ENCODE peak calls at places on chromosomes 1 and 21, in four cellular contexts. U is adrenal gland, C is body of pancreas, S is HepG2. N is an unnamed sample.

GRCh38 chr1:67708606-67709005 is 23.6 kb downstream of the GADD45A start:
- DNase-seq in S (no peak), C (no peak), U (no peak), N (no peak)

GRCh38 chr21:33947451-33948095 is 32.0 kb upstream of the ATP5PO start:
- DNase-seq in C (peak), S (peak), U (peak), N (peak)

GRCh38 chr1:46333300-46334029 is 7.1 kb upstream of the NSUN4 start:
- DNase-seq in S (peak), U (peak), C (no peak), N (peak)

GRCh38 chr1:61426254-61426653 is 298.7 kb downstream of the TM2D1 start:
- DNase-seq in C (no peak), U (no peak), S (no peak), N (no peak)

GRCh38 chr21:43343095-43343991 is 83.6 kb downstream of the SIK1 start:
- DNase-seq in S (peak), U (no peak), C (peak), N (no peak)

GRCh38 chr1:229058111-229058551 is 212.8 kb upstream of the RAB4A start:
- DNase-seq in U (no peak), C (peak), S (no peak), N (no peak)

GRCh38 chr1:35745124-35745730 is 24.6 kb downstream of the CLSPN start:
- DNase-seq in C (no peak), U (no peak), S (no peak), N (no peak)

GRCh38 chr1:3530086-3530930 is 75.8 kb downstream of the ARHGEF16 start:
- DNase-seq in C (peak), S (no peak), U (no peak), N (no peak)

GRCh38 chr1:235399661-235400060 is 32.4 kb downstream of the TBCE start:
- DNase-seq in C (no peak), U (no peak), S (no peak), N (no peak)

GRCh38 chr1:206772228-206773002 is at the start of gene IL10:
- DNase-seq in U (peak), C (no peak), S (no peak), N (peak)

GRCh38 chr1:62434612-62434994 is 2.2 kb upstream of the USP1 start:
- DNase-seq in C (no peak), U (no peak), S (no peak), N (no peak)

GRCh38 chr1:59714966-59715365 is 99.8 kb upstream of the HOOK1 start:
- DNase-seq in S (no peak), U (no peak), C (no peak), N (no peak)

GRCh38 chr1:211909385-211909784 is 78.8 kb upstream of the LPGAT1 start:
- DNase-seq in S (peak), C (no peak), U (no peak), N (no peak)

GRCh38 chr1:211912844-211913432 is 82.4 kb upstream of the LPGAT1 start:
- DNase-seq in C (no peak), U (no peak), S (no peak), N (no peak)

GRCh38 chr1:211910136-211910884 is 79.7 kb upstream of the LPGAT1 start:
- DNase-seq in C (no peak), S (peak), U (no peak), N (no peak)

GRCh38 chr1:211910917-211911485 is 80.4 kb upstream of the LPGAT1 start:
- DNase-seq in U (peak), C (no peak), S (no peak), N (peak)

GRCh38 chr1:211912064-211912463 is 81.5 kb upstream of the LPGAT1 start:
- DNase-seq in U (no peak), C (no peak), S (no peak), N (no peak)
- TF ChIP-seq POLR2A in U (no peak), C (no peak), S (no peak), N (no peak)

GRCh38 chr1:1880617-1881312 is 10.1 kb downstream of the GNB1 start:
- DNase-seq in S (no peak), C (no peak), U (no peak), N (no peak)
- TF ChIP-seq POLR2A in S (no peak), C (no peak), U (no peak), N (no peak)

GRCh38 chr1:181099152-181100014 is 10.9 kb downstream of the IER5 start:
- DNase-seq in S (no peak), C (no peak), U (no peak), N (no peak)
- TF ChIP-seq POLR2A in S (no peak), C (no peak), U (no peak), N (no peak)

DNA sequence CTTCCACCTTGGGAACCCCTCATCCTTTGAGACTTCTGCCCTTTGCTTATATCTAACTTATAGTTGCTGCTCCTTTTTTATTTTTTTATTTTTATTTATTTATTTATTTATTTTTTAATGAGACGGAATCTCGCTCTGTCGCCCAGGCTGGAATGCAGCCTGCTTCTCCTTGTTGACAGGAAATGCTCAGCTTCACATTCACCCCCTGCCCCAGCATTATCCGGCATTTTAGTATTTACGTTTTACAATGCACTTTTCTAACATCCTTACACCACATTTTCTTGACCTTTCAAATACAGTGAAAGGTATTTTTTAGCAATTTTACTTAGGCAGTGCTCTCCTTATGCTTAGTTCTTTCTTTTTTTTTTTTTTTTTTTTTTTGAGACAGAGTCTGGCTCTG is 14.9 kb downstream of the CXADR start:
- DNase-seq in C (no peak), U (no peak), S (no peak), N (no peak)
- TF ChIP-seq POLR2A in C (no peak), U (no peak), S (no peak), N (no peak)

DNA sequence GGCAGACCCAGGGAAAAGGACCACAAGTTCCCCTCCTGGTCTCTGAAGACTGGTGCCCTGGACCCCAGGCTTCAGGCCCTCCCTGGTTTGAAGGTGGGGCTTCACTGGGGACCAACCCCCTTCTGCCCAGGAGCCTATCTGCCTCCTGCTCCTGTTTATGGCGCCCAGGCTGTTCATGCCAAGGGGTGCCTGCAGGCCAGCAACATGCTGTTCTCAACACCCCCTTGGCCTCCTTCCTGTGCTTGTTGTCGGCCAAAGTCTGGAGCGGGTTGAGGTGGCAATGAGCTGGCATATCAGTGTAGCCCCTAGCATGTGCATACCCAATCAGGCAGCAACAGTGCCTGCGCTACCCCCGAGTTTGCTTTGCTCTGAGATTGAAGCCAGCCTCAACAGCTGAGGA is 46.3 kb downstream of the ATP6V1G3 start:
- DNase-seq in C (no peak), U (no peak), S (no peak), N (no peak)
- TF ChIP-seq POLR2A in C (no peak), U (no peak), S (no peak), N (no peak)

GRCh38 chr1:24142546-24143431 is at the start of gene IL22RA1:
- DNase-seq in C (peak), U (peak), S (peak), N (no peak)
- TF ChIP-seq POLR2A in C (peak), U (no peak), S (peak), N (no peak)

DNA sequence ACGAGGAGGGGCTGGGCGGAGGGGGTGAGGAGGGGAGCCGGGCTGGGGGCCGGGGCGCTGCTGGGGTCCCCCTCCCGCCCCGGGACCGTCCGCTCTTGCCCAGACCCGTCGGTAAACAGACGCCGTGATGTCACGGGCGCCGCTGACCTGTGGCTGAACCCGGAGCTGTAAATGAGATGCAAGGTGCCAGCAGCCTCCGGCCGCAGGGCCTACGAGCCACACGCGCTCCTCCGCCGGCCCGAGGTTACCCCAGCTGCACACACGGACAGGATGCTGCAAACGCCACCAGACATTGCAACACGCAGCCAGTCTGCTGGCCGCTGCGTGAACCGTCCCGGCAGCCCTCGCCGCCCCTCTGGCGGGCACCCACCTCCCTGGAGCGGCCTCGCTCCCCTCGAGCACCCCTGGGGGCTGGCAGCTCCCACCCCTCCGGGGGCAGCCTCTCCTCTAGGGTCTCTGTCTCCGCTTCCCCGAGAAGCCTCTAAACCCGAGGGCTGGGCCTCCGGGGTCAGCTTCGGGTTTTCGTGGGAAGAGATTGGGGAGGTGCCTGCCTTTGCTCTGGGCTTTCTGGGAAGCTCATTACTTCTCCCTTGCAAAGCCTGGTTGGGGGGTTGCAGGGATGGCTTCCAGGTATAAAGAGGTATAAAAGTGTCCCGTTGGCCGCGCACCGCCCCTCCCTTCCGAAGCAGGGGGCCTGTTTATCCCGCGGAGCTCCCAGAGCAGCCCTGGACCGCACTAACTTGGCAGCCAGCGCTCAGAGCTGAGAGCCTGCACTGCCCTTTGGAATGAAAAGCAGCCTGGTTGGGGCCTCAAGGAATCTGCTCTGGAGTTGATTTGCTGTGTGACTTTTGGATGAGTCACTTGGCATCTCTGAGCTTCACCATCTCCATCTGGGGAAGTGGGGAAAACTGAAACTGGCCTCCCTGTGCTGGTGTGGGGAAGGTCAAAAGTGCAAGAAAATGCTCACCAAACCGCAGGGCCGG is 21.9 kb downstream of the DHRS3 start:
- DNase-seq in U (peak), S (no peak), C (peak), N (peak)
- TF ChIP-seq POLR2A in U (no peak), S (peak), C (no peak), N (no peak)